ENCODE peak calls at places on chromosomes 13 and 19, in eight cellular contexts. N, E, G, Y, D, Q, I and S are unnamed samples.

GRCh38 chr19:30559446-30559845 is 187.3 kb downstream of the ZNF536 start:
- DNase-seq in G (no peak), N (no peak), D (no peak), Y (no peak), Q (no peak), E (no peak), I (no peak), S (no peak)

GRCh38 chr19:1072371-1073015 is 5.5 kb downstream of the ARHGAP45 start:
- DNase-seq in G (no peak), E (no peak), Y (no peak), I (no peak), D (no peak), N (no peak), Q (no peak), S (no peak)

GRCh38 chr13:20161275-20161950 is 561 bp upstream of the GJA3 start:
- DNase-seq in Q (peak), D (peak), G (no peak), E (no peak), Y (no peak), N (no peak), I (no peak), S (no peak)

GRCh38 chr13:59750860-59751259 is 412.9 kb downstream of the DIAPH3 start:
- DNase-seq in Y (no peak), N (peak), E (no peak), G (no peak), D (no peak), Q (peak), I (peak), S (peak)

GRCh38 chr19:46907880-46908279 is 47.1 kb downstream of the ARHGAP35 start:
- DNase-seq in N (no peak), Y (no peak), I (no peak), Q (no peak), D (no peak), E (no peak), G (no peak), S (no peak)

GRCh38 chr19:33393286-33394005 is 19.9 kb downstream of the CEBPG start:
- DNase-seq in D (no peak), Y (no peak), E (no peak), Q (no peak), N (no peak), I (no peak), G (no peak), S (no peak)

GRCh38 chr19:40605201-40605971 is 4.2 kb downstream of the LTBP4 start:
- DNase-seq in G (peak), E (peak), Q (peak), I (peak), D (peak), N (peak), Y (no peak), S (peak)

GRCh38 chr13:38879278-38879677 is 111.4 kb downstream of the STOML3 start:
- DNase-seq in Q (no peak), D (no peak), I (no peak), N (no peak), Y (no peak), G (no peak), E (no peak), S (no peak)

GRCh38 chr13:101490400-101491015 is 38.0 kb downstream of the ITGBL1 start:
- DNase-seq in Q (peak), E (no peak), I (peak), G (no peak), Y (no peak), N (no peak), D (no peak), S (no peak)

GRCh38 chr19:53308339-53308811 is 25.2 kb upstream of the ZNF845 start:
- DNase-seq in Q (no peak), I (no peak), N (peak), E (no peak), D (peak), Y (no peak), G (no peak), S (peak)

GRCh38 chr19:18428837-18429674 is 8.9 kb downstream of the ISYNA1 start:
- DNase-seq in D (peak), E (peak), Q (peak), I (peak), G (peak), N (peak), Y (no peak), S (peak)

GRCh38 chr13:32881792-32882175 is 134.4 kb upstream of the KL start:
- DNase-seq in G (no peak), N (no peak), Q (no peak), Y (no peak), I (no peak), D (no peak), E (no peak), S (no peak)

GRCh38 chr19:5484398-5485285 is 29.4 kb downstream of the ZNRF4 start:
- DNase-seq in Y (no peak), I (no peak), E (no peak), D (no peak), G (no peak), N (no peak), Q (no peak), S (no peak)

GRCh38 chr19:44576843-44577565 is 36.4 kb upstream of the IGSF23 start:
- DNase-seq in G (peak), N (no peak), E (no peak), Y (no peak), I (peak), Q (peak), D (peak), S (no peak)

GRCh38 chr19:12939292-12939606 is 840 bp downstream of the CALR start:
- DNase-seq in I (peak), E (no peak), Q (peak), D (peak), G (no peak), Y (no peak), N (no peak), S (no peak)

GRCh38 chr19:17075035-17075859 is at the start of the genes HAUS8 and MYO9B:
- DNase-seq in D (peak), Q (peak), N (peak), G (peak), I (peak), Y (peak), E (peak), S (peak)

GRCh38 chr19:55156202-55157063 is 1.1 kb downstream of the TNNI3 start:
- DNase-seq in E (no peak), D (peak), N (no peak), Q (peak), Y (no peak), G (peak), I (no peak), S (peak)

GRCh38 chr19:53808710-53809125 is 15.4 kb downstream of the NLRP12 start:
- DNase-seq in D (no peak), I (peak), Y (no peak), G (peak), Q (peak), E (no peak), N (no peak), S (no peak)

GRCh38 chr13:45142440-45143345 is 22.4 kb downstream of the GTF2F2 start:
- DNase-seq in Q (peak), G (no peak), Y (no peak), N (no peak), D (no peak), I (no peak), E (no peak), S (no peak)

GRCh38 chr13:50529154-50529882 is 314.2 kb downstream of the DLEU7 start:
- DNase-seq in Y (no peak), Q (no peak), D (peak), G (no peak), N (peak), E (no peak), I (peak), S (no peak)

GRCh38 chr13:94703271-94703670 is 9.1 kb downstream of the SOX21 start:
- DNase-seq in E (no peak), I (no peak), G (no peak), Q (no peak), N (no peak), Y (no peak), D (no peak), S (no peak)

GRCh38 chr19:789473-790052 is 7.7 kb upstream of the PTBP1 start:
- DNase-seq in N (no peak), Q (no peak), I (peak), G (no peak), Y (no peak), E (no peak), D (no peak), S (no peak)

GRCh38 chr13:36217456-36217855 is 3.1 kb upstream of the SOHLH2 start:
- DNase-seq in E (no peak), Y (no peak), N (no peak), G (no peak), D (no peak), Q (no peak), I (no peak), S (no peak)

GRCh38 chr13:85828094-85828684 is 29.0 kb upstream of the SLITRK6 start:
- DNase-seq in D (no peak), G (peak), I (peak), E (no peak), N (no peak), Y (no peak), Q (peak), S (no peak)

GRCh38 chr19:28883241-28883693 is 329.7 kb downstream of the UQCRFS1 start:
- DNase-seq in Y (no peak), G (no peak), Q (no peak), D (no peak), N (peak), E (no peak), I (peak), S (peak)

GRCh38 chr19:538641-539428 is 5.0 kb upstream of the GZMM start:
- DNase-seq in G (no peak), I (no peak), E (no peak), Y (no peak), D (no peak), N (no peak), Q (no peak), S (no peak)

GRCh38 chr13:69604698-69605097 is 502.9 kb upstream of the ATXN8OS start:
- DNase-seq in Y (no peak), D (no peak), I (no peak), N (no peak), E (no peak), Q (no peak), G (no peak), S (no peak)

GRCh38 chr19:5742051-5742450 is 21.6 kb downstream of the CATSPERD start:
- DNase-seq in E (no peak), G (no peak), I (no peak), N (no peak), D (no peak), Q (no peak), Y (no peak), S (no peak)

GRCh38 chr13:26469602-26470001 is 87.9 kb upstream of the WASF3 start:
- DNase-seq in Y (no peak), I (no peak), D (no peak), E (no peak), Q (no peak), N (no peak), G (no peak), S (no peak)

GRCh38 chr13:45219123-45219891 is 18.5 kb upstream of the KCTD4 start:
- DNase-seq in Y (no peak), G (no peak), E (no peak), Q (peak), N (no peak), D (no peak), I (no peak), S (no peak)

GRCh38 chr19:4582980-4583842 is 23.7 kb upstream of the SEMA6B start:
- DNase-seq in G (no peak), N (no peak), D (no peak), E (no peak), I (no peak), Y (no peak), Q (peak), S (no peak)

GRCh38 chr13:48068952-48069351 is 26.0 kb downstream of the MED4 start:
- DNase-seq in Q (no peak), N (no peak), I (no peak), G (no peak), Y (no peak), E (no peak), D (no peak), S (no peak)

GRCh38 chr13:99527346-99527745 is 26.1 kb downstream of the TM9SF2 start:
- DNase-seq in E (no peak), Q (no peak), Y (no peak), N (no peak), D (no peak), G (no peak), I (no peak), S (no peak)